ENCODE peak calls at places on chromosomes 3 and 15, in four cellular contexts. One of them, this sample, is unnamed.

GRCh38 chr3:182732232-182733015 is 60.9 kb upstream of the ATP11B start:
- DNase-seq in CD8-positive, alpha-beta T cell: no peak
- DNase-seq in A549: no peak
- DNase-seq in body of pancreas: no peak
- DNase-seq in this sample: no peak

GRCh38 chr3:46881819-46882376 is 4.4 kb downstream of the PTH1R start:
- DNase-seq in body of pancreas: no peak
- DNase-seq in A549: no peak
- DNase-seq in CD8-positive, alpha-beta T cell: peak; percentile 25
- DNase-seq in this sample: no peak

GRCh38 chr15:51681303-51681963 is at the start of gene SCG3:
- DNase-seq in body of pancreas: peak; percentile 89
- DNase-seq in A549: peak; percentile 74
- DNase-seq in CD8-positive, alpha-beta T cell: peak; percentile 50
- DNase-seq in this sample: peak; percentile 84

GRCh38 chr15:74614744-74615312 is 808 bp upstream of the CLK3 start:
- DNase-seq in A549: peak; percentile 64
- DNase-seq in CD8-positive, alpha-beta T cell: peak; percentile 93
- DNase-seq in body of pancreas: peak; percentile 74
- DNase-seq in this sample: peak; percentile 96

GRCh38 chr3:15616053-15616452 is 14.5 kb downstream of the BTD start:
- DNase-seq in body of pancreas: no peak
- DNase-seq in CD8-positive, alpha-beta T cell: no peak
- DNase-seq in A549: no peak
- DNase-seq in this sample: no peak

GRCh38 chr3:17372811-17373210 is 369.6 kb downstream of the TBC1D5 start:
- DNase-seq in A549: peak; percentile 11
- DNase-seq in CD8-positive, alpha-beta T cell: no peak
- DNase-seq in body of pancreas: no peak
- DNase-seq in this sample: no peak

GRCh38 chr3:186636536-186636935 is 3.7 kb upstream of the FETUB start:
- DNase-seq in body of pancreas: no peak
- DNase-seq in CD8-positive, alpha-beta T cell: no peak
- DNase-seq in A549: no peak
- DNase-seq in this sample: no peak

GRCh38 chr3:188526057-188526456 is 372.1 kb downstream of the LPP start:
- DNase-seq in body of pancreas: no peak
- DNase-seq in A549: peak; percentile 21
- DNase-seq in CD8-positive, alpha-beta T cell: no peak
- DNase-seq in this sample: no peak

GRCh38 chr3:193829781-193830180 is 236.8 kb downstream of the OPA1 start:
- DNase-seq in CD8-positive, alpha-beta T cell: no peak
- DNase-seq in A549: no peak
- DNase-seq in body of pancreas: peak; percentile 68
- DNase-seq in this sample: peak; percentile 53

GRCh38 chr3:79766474-79767193 is 1.2 kb downstream of the ROBO1 start:
- DNase-seq in A549: no peak
- DNase-seq in CD8-positive, alpha-beta T cell: no peak
- DNase-seq in body of pancreas: no peak
- DNase-seq in this sample: peak; percentile 61

GRCh38 chr3:12771236-12771635 is 12.2 kb upstream of the TMEM40 start:
- DNase-seq in body of pancreas: no peak
- DNase-seq in A549: no peak
- DNase-seq in CD8-positive, alpha-beta T cell: no peak
- DNase-seq in this sample: no peak
- TF ChIP-seq CTCF in body of pancreas: no peak
- TF ChIP-seq CTCF in A549: no peak
- TF ChIP-seq CTCF in CD8-positive, alpha-beta T cell: no peak
- TF ChIP-seq CTCF in this sample: no peak

GRCh38 chr3:143514874-143515273 is 333.4 kb downstream of the SLC9A9 start:
- DNase-seq in body of pancreas: no peak
- DNase-seq in A549: no peak
- DNase-seq in CD8-positive, alpha-beta T cell: no peak
- DNase-seq in this sample: no peak
- H3K4me3 ChIP-seq in body of pancreas: no peak overlapping the region
- H3K4me3 ChIP-seq in A549: no peak overlapping the region
- H3K4me3 ChIP-seq in CD8-positive, alpha-beta T cell: no peak overlapping the region
- H3K4me3 ChIP-seq in this sample: no peak overlapping the region

GRCh38 chr3:49213541-49213943 is 42.1 kb downstream of the KLHDC8B start:
- DNase-seq in CD8-positive, alpha-beta T cell: no peak
- DNase-seq in A549: no peak
- DNase-seq in body of pancreas: no peak
- DNase-seq in this sample: no peak

GRCh38 chr3:49213998-49214397 is 42.6 kb downstream of the KLHDC8B start:
- DNase-seq in body of pancreas: no peak
- DNase-seq in A549: no peak
- DNase-seq in CD8-positive, alpha-beta T cell: no peak
- DNase-seq in this sample: no peak

GRCh38 chr3:49217688-49218470 is 46.5 kb downstream of the KLHDC8B start:
- DNase-seq in A549: no peak
- DNase-seq in CD8-positive, alpha-beta T cell: no peak
- DNase-seq in body of pancreas: peak; percentile 30
- DNase-seq in this sample: no peak

GRCh38 chr3:49222002-49222401 is 50.6 kb downstream of the KLHDC8B start:
- DNase-seq in body of pancreas: no peak
- DNase-seq in A549: no peak
- DNase-seq in CD8-positive, alpha-beta T cell: no peak
- DNase-seq in this sample: no peak

GRCh38 chr3:49219132-49219531 is 47.7 kb downstream of the KLHDC8B start:
- DNase-seq in body of pancreas: no peak
- DNase-seq in A549: no peak
- DNase-seq in CD8-positive, alpha-beta T cell: no peak
- DNase-seq in this sample: no peak
- H3K9me3 ChIP-seq in body of pancreas: no peaks in the 10 kb centered on the region
- H3K9me3 ChIP-seq in A549: peaks cover 6% of the 10 kb centered on the region
- H3K9me3 ChIP-seq in CD8-positive, alpha-beta T cell: no peaks in the 10 kb centered on the region
- H3K9me3 ChIP-seq in this sample: no peaks in the 10 kb centered on the region

DNA sequence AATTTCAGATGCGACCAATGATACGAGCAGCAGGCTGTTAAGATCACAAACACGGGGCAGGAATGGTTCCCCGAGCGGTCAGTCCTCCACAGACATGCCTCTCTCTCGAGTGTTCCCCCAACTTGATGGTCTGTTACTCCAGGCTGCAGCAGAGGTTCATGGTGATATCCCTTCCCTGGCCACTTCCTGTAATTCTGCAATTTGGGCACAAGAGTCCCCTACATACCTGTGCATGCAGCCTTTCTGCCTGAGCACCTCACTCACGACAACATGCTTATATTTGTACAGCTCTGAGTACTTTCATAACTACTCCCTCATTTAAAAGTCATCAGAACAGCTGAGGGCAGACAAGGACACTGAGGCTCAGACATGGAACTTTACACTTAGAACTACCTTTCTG is 408.1 kb upstream of the NR2F2 start:
- DNase-seq in A549: peak; percentile 26
- DNase-seq in CD8-positive, alpha-beta T cell: no peak
- DNase-seq in body of pancreas: peak; percentile 15
- DNase-seq in this sample: no peak
- TF ChIP-seq CTCF in A549: no peak
- TF ChIP-seq CTCF in CD8-positive, alpha-beta T cell: no peak
- TF ChIP-seq CTCF in body of pancreas: no peak
- TF ChIP-seq CTCF in this sample: no peak

GRCh38 chr15:45429974-45430792 is 51.8 kb upstream of the GATM start:
- DNase-seq in CD8-positive, alpha-beta T cell: peak; percentile 93
- DNase-seq in A549: peak; percentile 49
- DNase-seq in body of pancreas: peak; percentile 75
- DNase-seq in this sample: peak; percentile 96

GRCh38 chr15:45435124-45435903 is 57.0 kb upstream of the GATM start:
- DNase-seq in CD8-positive, alpha-beta T cell: no peak
- DNase-seq in A549: no peak
- DNase-seq in body of pancreas: no peak
- DNase-seq in this sample: no peak

GRCh38 chr15:45434168-45434567 is 55.8 kb upstream of the GATM start:
- DNase-seq in A549: no peak
- DNase-seq in CD8-positive, alpha-beta T cell: no peak
- DNase-seq in body of pancreas: no peak
- DNase-seq in this sample: no peak

GRCh38 chr15:45428491-45428890 is 50.1 kb upstream of the GATM start:
- DNase-seq in body of pancreas: no peak
- DNase-seq in CD8-positive, alpha-beta T cell: no peak
- DNase-seq in A549: no peak
- DNase-seq in this sample: no peak

DNA sequence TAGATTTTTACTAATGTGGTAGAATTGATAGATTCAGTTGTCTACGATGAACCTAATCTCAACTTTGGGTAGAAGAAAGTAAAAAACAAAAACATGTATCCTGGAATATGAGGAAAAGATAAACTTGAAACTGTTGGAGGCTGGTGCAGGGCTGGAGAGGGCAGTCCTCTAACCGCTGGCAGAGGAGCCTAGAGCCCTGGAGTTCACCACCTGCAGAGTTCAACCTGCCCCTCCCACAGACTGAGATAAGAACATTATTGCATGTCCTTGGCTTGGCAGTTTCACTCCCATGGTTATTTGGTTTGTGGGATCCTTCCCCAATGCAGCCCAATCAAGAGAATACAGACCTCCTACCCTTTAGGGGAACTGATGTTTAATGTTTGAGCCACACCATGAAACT is 53.2 kb upstream of the GATM start:
- DNase-seq in CD8-positive, alpha-beta T cell: no peak
- DNase-seq in body of pancreas: peak; percentile 68
- DNase-seq in A549: no peak
- DNase-seq in this sample: no peak
- H3K4me3 ChIP-seq in CD8-positive, alpha-beta T cell: no peak overlapping the region
- H3K4me3 ChIP-seq in body of pancreas: no peak overlapping the region
- H3K4me3 ChIP-seq in A549: no peak overlapping the region
- H3K4me3 ChIP-seq in this sample: no peak overlapping the region

GRCh38 chr3:44734646-44735168 is 5.3 kb downstream of the ZNF501 start:
- DNase-seq in body of pancreas: no peak
- DNase-seq in A549: no peak
- DNase-seq in CD8-positive, alpha-beta T cell: no peak
- DNase-seq in this sample: no peak
- H3K9me3 ChIP-seq in body of pancreas: peaks cover 59% of the 10 kb centered on the region
- H3K9me3 ChIP-seq in A549: peaks cover 52% of the 10 kb centered on the region
- H3K9me3 ChIP-seq in CD8-positive, alpha-beta T cell: peaks cover 48% of the 10 kb centered on the region
- H3K9me3 ChIP-seq in this sample: peaks cover 99% of the 10 kb centered on the region

DNA sequence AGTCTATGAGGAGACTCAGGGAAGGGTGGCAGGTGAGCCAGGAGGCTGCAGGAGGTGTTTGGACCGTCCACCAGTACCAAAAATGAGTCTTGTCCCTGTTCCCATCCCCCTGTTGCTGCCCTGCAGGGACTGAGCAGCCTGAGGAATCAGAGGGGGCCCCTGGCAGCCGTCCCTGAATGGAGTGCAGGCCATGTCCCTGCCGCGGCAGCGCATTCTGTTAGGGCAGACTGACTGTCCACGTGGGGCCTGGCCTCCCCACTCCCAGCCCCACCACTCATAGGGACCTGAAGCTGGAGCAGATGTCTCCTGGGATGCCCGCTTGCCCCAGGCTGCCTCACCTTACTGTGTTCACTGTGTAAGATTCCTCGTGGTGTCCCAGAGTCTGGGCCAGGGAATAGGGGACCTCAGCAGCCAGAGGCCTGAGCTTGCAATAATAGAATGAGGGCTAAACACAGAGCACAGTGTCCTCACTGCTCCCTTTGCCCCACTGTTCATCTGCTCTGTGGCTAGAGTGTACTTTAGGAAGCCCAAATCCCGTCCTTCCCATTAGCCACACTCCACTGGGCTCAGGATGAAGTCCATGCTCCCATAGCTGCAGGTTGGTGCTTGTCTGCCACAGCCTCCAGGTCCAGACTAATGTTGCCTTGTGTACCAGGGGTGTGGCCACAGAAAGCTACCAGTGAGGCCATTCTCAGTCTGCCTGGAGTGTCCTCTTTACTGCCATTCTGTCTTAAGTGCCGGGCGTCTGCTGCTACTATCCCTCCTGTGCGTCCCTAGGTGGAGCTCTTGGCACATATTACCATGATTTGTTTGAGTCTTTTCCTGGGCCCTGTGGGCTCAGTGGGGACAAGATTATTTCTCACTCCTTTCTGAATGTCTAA is 63.2 kb downstream of the HCN4 start:
- DNase-seq in A549: peak; percentile 86
- DNase-seq in body of pancreas: peak; percentile 36
- DNase-seq in CD8-positive, alpha-beta T cell: no peak
- DNase-seq in this sample: peak; percentile 49
- TF ChIP-seq CTCF in A549: peak; percentile 83
- TF ChIP-seq CTCF in body of pancreas: no peak
- TF ChIP-seq CTCF in CD8-positive, alpha-beta T cell: no peak
- TF ChIP-seq CTCF in this sample: peak; percentile 30

DNA sequence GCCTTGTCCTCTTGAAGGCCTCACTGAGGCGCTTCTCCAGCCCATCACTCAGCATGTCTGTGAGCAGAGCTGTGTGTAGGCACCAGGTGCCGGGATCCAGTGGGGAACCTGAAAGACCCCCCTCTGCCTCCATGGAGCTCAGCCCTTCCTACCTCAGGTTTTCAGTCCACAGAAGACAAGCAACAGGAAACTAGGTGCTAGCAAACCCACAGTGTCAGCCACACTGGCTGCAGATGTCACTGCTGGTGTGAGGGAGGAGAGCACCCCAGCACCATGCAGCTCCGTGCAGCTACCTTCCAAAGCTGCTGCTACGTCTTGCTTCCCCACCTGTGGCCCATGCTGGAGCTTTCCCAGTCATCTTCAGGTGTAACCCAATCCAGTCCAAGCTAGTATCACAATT is 17.9 kb downstream of the PSTPIP1 start:
- DNase-seq in A549: no peak
- DNase-seq in CD8-positive, alpha-beta T cell: peak; percentile 66
- DNase-seq in body of pancreas: no peak
- DNase-seq in this sample: peak; percentile 15
- H3K4me3 ChIP-seq in A549: no peak overlapping the region
- H3K4me3 ChIP-seq in CD8-positive, alpha-beta T cell: peak overlapping the region; percentile 16
- H3K4me3 ChIP-seq in body of pancreas: no peak overlapping the region
- H3K4me3 ChIP-seq in this sample: no peak overlapping the region

GRCh38 chr3:7282988-7283387 is 422.1 kb downstream of the GRM7 start:
- DNase-seq in CD8-positive, alpha-beta T cell: no peak
- DNase-seq in body of pancreas: no peak
- DNase-seq in A549: no peak
- DNase-seq in this sample: no peak
- H3K9me3 ChIP-seq in CD8-positive, alpha-beta T cell: no peaks in the 10 kb centered on the region
- H3K9me3 ChIP-seq in body of pancreas: no peaks in the 10 kb centered on the region
- H3K9me3 ChIP-seq in A549: no peaks in the 10 kb centered on the region
- H3K9me3 ChIP-seq in this sample: no peaks in the 10 kb centered on the region

GRCh38 chr3:170497197-170497596 is 78.5 kb downstream of the CLDN11 start:
- DNase-seq in A549: no peak
- DNase-seq in CD8-positive, alpha-beta T cell: no peak
- DNase-seq in body of pancreas: no peak
- DNase-seq in this sample: no peak

GRCh38 chr3:170496868-170497140 is 78.1 kb downstream of the CLDN11 start:
- DNase-seq in body of pancreas: no peak
- DNase-seq in CD8-positive, alpha-beta T cell: no peak
- DNase-seq in A549: no peak
- DNase-seq in this sample: no peak

GRCh38 chr3:170494766-170495165 is 76.1 kb downstream of the CLDN11 start:
- DNase-seq in body of pancreas: no peak
- DNase-seq in CD8-positive, alpha-beta T cell: no peak
- DNase-seq in A549: no peak
- DNase-seq in this sample: no peak

GRCh38 chr3:170493712-170494182 is 75.1 kb downstream of the CLDN11 start:
- DNase-seq in CD8-positive, alpha-beta T cell: no peak
- DNase-seq in A549: peak; percentile 52
- DNase-seq in body of pancreas: peak; percentile 10
- DNase-seq in this sample: no peak

GRCh38 chr3:170496026-170496867 is 77.6 kb downstream of the CLDN11 start:
- DNase-seq in body of pancreas: no peak
- DNase-seq in A549: no peak
- DNase-seq in CD8-positive, alpha-beta T cell: no peak
- DNase-seq in this sample: no peak
- TF ChIP-seq CTCF in body of pancreas: no peak
- TF ChIP-seq CTCF in A549: no peak
- TF ChIP-seq CTCF in CD8-positive, alpha-beta T cell: no peak
- TF ChIP-seq CTCF in this sample: no peak

This sample was measured in left lung.